ENCODE peak calls at places on chromosome 3, in five cellular contexts. R is HepG2, U is GM12878, C is K562, E is upper lobe of left lung. N is an unnamed sample.

GRCh38 chr3:62481972-62482371 is 108.6 kb upstream of the FEZF2 start:
- ATAC-seq in R (no peak), U (no peak), C (no peak), E (no peak), N (no peak)

GRCh38 chr3:157135671-157136396 is 24.1 kb downstream of the CCNL1 start:
- ATAC-seq in R (peak), U (no peak), C (peak), E (peak), N (no peak)

GRCh38 chr3:24686764-24687163 is 192.1 kb upstream of the THRB start:
- ATAC-seq in R (no peak), U (peak), C (no peak), E (no peak), N (no peak)

GRCh38 chr3:36891651-36892268 is 53.1 kb downstream of the TRANK1 start:
- ATAC-seq in R (no peak), U (peak), C (no peak), E (peak), N (no peak)

GRCh38 chr3:135806342-135806741 is 159.2 kb upstream of the PPP2R3A start:
- ATAC-seq in R (no peak), U (no peak), C (no peak), E (no peak), N (no peak)

GRCh38 chr3:49531715-49532114 is 22.6 kb upstream of the BSN start:
- ATAC-seq in R (no peak), U (no peak), C (no peak), E (no peak), N (no peak)

GRCh38 chr3:71389911-71390573 is 193.5 kb downstream of the FOXP1 start:
- ATAC-seq in R (peak), U (no peak), C (peak), E (peak), N (peak)

GRCh38 chr3:159593927-159594605 is 394.6 kb upstream of the IL12A start:
- ATAC-seq in R (no peak), U (no peak), C (no peak), E (no peak), N (peak)

GRCh38 chr3:12513694-12514446 is 29.6 kb downstream of the TSEN2 start:
- ATAC-seq in R (no peak), U (no peak), C (peak), E (no peak), N (no peak)

GRCh38 chr3:124918524-124918923 is 16.0 kb downstream of the MUC13 start:
- ATAC-seq in R (no peak), U (no peak), C (no peak), E (no peak), N (no peak)

DNA sequence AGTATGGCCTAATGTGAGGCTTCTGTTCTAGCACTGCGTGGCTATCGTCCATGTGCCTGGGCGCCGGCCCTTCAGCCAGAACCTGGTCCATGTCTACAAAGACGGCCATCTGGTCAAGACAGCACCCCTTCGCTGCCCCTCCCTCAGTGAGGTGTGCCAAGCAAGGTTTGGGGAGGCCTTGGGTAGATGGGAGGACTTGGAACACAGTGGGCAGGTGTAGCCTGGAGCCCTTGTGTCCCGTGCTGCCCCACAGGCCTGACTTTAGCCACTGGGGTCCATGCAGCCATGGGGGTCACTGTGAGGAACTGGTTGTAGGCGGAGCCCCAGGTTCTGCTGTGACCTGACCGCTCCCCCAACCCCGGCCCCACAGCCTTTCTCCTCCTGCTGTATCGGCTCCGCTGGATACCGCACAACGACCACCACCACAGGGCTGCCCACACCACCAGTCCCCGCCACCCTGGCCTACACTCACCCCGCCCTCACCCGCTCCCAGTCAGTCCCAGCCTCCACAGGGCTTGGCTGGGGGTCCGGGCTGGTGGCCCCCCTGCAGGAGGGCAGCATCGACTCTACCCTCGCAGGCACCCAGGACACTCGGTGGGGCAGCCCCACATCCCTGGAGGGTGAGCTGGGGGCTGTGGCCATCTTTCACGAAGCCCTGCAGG is 16.6 kb downstream of the NBEAL2 start:
- ATAC-seq in R (no peak), U (no peak), C (no peak), E (no peak), N (no peak)
- TF ChIP-seq POLR2A in R (no peak), U (no peak), C (peak), E (no peak), N (no peak)

DNA sequence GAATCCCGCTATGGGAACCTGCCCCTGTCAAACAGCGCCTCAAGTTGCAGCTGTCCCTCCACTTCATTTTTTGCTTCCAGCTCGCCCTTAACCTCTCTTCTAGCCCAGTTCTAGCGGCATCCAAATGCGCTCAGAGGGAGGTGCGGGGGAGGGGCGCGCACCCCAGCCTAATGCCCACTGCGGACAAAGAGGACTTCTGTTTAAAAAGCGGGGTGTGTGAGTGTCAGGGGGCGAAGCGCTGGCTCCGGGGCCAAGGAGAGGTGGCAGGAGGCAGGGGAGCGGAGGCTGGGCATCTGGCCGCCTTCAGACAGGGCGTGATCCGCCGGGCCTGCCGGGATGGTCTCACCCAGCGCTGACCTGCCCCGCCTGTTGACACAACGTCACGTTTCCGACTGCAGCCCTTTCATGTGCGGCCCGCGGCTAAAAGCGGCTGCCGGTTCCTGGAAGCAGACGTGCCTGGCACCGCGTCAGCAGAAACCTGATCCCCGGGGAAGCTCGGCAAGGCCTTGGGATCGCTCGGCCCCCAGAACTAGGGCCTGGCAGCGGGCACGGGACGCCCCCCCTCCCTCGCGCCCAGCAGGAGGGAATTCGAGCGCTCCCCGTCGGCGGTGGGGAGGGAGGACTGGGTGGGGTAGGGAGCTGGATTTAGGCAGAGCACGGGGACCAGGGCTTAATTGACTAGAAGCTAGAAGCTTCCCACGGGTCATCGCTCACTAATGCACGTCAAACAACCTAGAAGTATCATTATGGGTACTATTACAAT is 7.6 kb downstream of the BHLHE40 start:
- ATAC-seq in R (peak), U (peak), C (peak), E (peak), N (peak)
- TF ChIP-seq POLR2AphosphoS5 in R (peak), U (peak), C (peak), E (peak), N (peak)

GRCh38 chr3:155737844-155738460 is 6.9 kb downstream of the PLCH1 start:
- ATAC-seq in R (peak), U (peak), C (peak), E (peak), N (no peak)
- TF ChIP-seq POLR2A in R (peak), U (no peak), C (no peak), E (no peak), N (no peak)

GRCh38 chr3:189821251-189821650 is 190.1 kb downstream of the TP63 start:
- ATAC-seq in R (no peak), U (no peak), C (no peak), E (no peak), N (no peak)

GRCh38 chr3:189826566-189826965 is 195.4 kb downstream of the TP63 start:
- ATAC-seq in R (no peak), U (no peak), C (no peak), E (no peak), N (no peak)

GRCh38 chr3:189827108-189827507 is 195.9 kb downstream of the TP63 start:
- ATAC-seq in R (no peak), U (no peak), C (no peak), E (no peak), N (no peak)

GRCh38 chr3:189822726-189823125 is 191.5 kb downstream of the TP63 start:
- ATAC-seq in R (peak), U (no peak), C (no peak), E (no peak), N (no peak)

DNA sequence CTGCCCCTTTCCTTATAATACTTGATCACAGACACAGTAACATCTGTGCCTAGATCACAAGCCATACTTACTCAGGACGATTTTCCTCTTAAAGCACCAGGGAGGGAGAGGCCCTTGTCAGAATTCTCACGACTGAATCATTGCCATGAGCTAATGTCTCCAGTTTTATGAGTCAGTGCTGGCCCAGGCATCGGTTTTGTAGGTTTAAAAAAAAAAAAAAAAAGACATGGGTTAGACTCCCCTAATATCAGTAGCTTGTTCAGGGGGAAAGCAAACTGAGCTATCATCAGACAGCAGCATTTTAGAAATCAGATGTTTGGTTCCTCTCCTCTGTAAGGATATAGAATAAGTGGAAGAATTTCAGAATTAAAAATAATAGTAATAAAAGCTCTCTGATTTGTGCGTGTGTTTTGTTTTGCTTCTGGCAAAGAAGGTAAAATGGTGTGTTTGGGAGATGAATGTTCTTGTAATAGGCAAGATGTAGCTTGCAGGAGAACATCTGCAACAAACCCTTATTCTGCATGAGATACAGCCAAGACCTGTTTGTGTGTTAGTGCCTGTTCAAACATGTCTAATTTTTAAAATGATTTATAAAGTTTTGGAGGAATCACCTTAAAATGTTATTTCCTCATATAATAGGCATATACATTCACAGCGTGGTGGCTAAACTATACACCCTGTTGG is 193.6 kb downstream of the TP63 start:
- ATAC-seq in R (no peak), U (no peak), C (no peak), E (no peak), N (no peak)
- TF ChIP-seq POLR2AphosphoS5 in R (no peak), U (no peak), C (no peak), E (no peak), N (no peak)

DNA sequence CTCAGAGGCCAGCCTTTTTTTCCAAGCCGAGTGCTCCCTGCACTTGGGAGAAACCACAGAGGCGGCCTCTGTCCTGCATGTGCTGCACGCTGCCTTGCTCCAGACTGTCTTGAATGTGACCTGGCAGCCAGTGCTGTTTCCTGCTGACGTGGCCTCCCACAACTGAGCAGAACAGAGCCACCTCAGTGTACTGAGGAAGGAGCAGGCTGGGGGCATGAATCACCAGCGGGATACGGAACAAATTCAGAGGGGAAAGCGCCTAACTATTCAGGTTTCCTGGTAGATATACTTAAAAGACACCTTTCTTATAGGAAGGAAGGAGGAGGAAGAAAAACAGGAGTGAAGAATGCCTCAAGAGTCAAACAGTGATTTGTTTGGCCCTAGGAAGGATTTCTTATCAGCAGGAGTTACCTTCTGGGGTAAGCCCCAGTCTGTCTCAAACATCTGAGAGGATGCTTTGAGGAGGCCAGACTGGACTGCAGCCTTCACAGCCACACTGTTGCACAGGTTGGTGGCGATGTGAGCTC is 114.0 kb downstream of the FNDC3B start:
- ATAC-seq in R (peak), U (peak), C (peak), E (peak), N (peak)
- TF ChIP-seq POLR2A in R (no peak), U (no peak), C (no peak), E (no peak), N (peak)

N was measured in gastroesophageal sphincter.